ENCODE peak calls at places on chromosomes 3 and 15, in five cellular contexts. Q, G, L, C and Y are unnamed samples. For H3K4me1 and H3K9me3, the result is how much of the 10 kb centered on the place peaks cover.

GRCh38 chr3:8629151-8630021 is 15.2 kb downstream of the SSUH2 start:
- DNase-seq in Q (no peak), G (peak), L (peak), C (peak), Y (peak)

GRCh38 chr15:57559875-57560274 is 31.8 kb upstream of the MYZAP start:
- DNase-seq in Q (peak), G (no peak), L (peak), C (no peak), Y (peak)

GRCh38 chr3:19866751-19867347 is 67.2 kb downstream of the EFHB start:
- DNase-seq in Q (no peak), G (peak), L (no peak), C (no peak), Y (no peak)

GRCh38 chr3:165446555-165446954 is 250.4 kb upstream of the SLITRK3 start:
- DNase-seq in Q (no peak), G (no peak), L (no peak), C (no peak), Y (no peak)

GRCh38 chr15:85826756-85827515 is 32.2 kb upstream of the KLHL25 start:
- DNase-seq in Q (no peak), G (peak), L (no peak), C (no peak), Y (no peak)

GRCh38 chr3:159787191-159787590 is 201.4 kb upstream of the IL12A start:
- DNase-seq in Q (no peak), G (peak), L (no peak), C (no peak), Y (no peak)

GRCh38 chr15:40338921-40339620 is 1.7 kb downstream of the CCDC9B start:
- DNase-seq in Q (peak), G (peak), L (no peak), C (peak), Y (no peak)

GRCh38 chr3:136186850-136187249 is 9.3 kb downstream of the MSL2 start:
- DNase-seq in Q (no peak), G (peak), L (no peak), C (no peak), Y (no peak)

GRCh38 chr15:42691308-42691707 is 45.6 kb downstream of the CDAN1 start:
- DNase-seq in Q (no peak), G (no peak), L (no peak), C (no peak), Y (no peak)

GRCh38 chr15:66739287-66739686 is 37.3 kb downstream of the SMAD6 start:
- DNase-seq in Q (no peak), G (no peak), L (no peak), C (peak), Y (peak)

GRCh38 chr3:55885721-55886120 is 398.6 kb upstream of the WNT5A start:
- DNase-seq in Q (no peak), G (peak), L (no peak), C (no peak), Y (no peak)

GRCh38 chr15:53559364-53560253 is 199.9 kb downstream of the WDR72 start:
- DNase-seq in Q (no peak), G (no peak), L (no peak), C (no peak), Y (no peak)

GRCh38 chr3:52854013-52854412 is 19.2 kb upstream of the MUSTN1 start:
- DNase-seq in Q (no peak), G (no peak), L (no peak), C (no peak), Y (no peak)

GRCh38 chr3:177640319-177640997 is 443.2 kb upstream of the TBL1XR1 start:
- DNase-seq in Q (no peak), G (no peak), L (no peak), C (no peak), Y (no peak)

GRCh38 chr3:43286886-43287301 is 554 bp downstream of the SNRK start:
- DNase-seq in Q (no peak), G (peak), L (no peak), C (no peak), Y (no peak)

GRCh38 chr3:100500320-100500880 is 8.0 kb downstream of the TMEM45A start:
- DNase-seq in Q (no peak), G (no peak), L (no peak), C (no peak), Y (no peak)

GRCh38 chr3:24336101-24336500 is 158.5 kb downstream of the THRB start:
- DNase-seq in Q (no peak), G (no peak), L (no peak), C (no peak), Y (no peak)

GRCh38 chr3:135034881-135035440 is 239.9 kb downstream of the EPHB1 start:
- DNase-seq in Q (no peak), G (no peak), L (no peak), C (no peak), Y (no peak)

GRCh38 chr15:100201376-100202280 is 140.1 kb downstream of the ADAMTS17 start:
- DNase-seq in Q (no peak), G (peak), L (peak), C (no peak), Y (no peak)

GRCh38 chr3:2247831-2248230 is 149.2 kb downstream of the CNTN4 start:
- DNase-seq in Q (no peak), G (no peak), L (no peak), C (no peak), Y (no peak)

GRCh38 chr15:71784719-71785118 is 25.6 kb upstream of the NR2E3 start:
- DNase-seq in Q (no peak), G (no peak), L (no peak), C (no peak), Y (no peak)

GRCh38 chr15:60325905-60326304 is 71.9 kb downstream of the ANXA2 start:
- DNase-seq in Q (no peak), G (no peak), L (no peak), C (no peak), Y (no peak)

GRCh38 chr15:92528736-92529135 is 126.8 kb downstream of the FAM174B start:
- DNase-seq in Q (no peak), G (peak), L (no peak), C (no peak), Y (no peak)

GRCh38 chr3:138125548-138126221 is 6.5 kb downstream of the A4GNT start:
- DNase-seq in Q (no peak), G (peak), L (no peak), C (no peak), Y (no peak)

DNA sequence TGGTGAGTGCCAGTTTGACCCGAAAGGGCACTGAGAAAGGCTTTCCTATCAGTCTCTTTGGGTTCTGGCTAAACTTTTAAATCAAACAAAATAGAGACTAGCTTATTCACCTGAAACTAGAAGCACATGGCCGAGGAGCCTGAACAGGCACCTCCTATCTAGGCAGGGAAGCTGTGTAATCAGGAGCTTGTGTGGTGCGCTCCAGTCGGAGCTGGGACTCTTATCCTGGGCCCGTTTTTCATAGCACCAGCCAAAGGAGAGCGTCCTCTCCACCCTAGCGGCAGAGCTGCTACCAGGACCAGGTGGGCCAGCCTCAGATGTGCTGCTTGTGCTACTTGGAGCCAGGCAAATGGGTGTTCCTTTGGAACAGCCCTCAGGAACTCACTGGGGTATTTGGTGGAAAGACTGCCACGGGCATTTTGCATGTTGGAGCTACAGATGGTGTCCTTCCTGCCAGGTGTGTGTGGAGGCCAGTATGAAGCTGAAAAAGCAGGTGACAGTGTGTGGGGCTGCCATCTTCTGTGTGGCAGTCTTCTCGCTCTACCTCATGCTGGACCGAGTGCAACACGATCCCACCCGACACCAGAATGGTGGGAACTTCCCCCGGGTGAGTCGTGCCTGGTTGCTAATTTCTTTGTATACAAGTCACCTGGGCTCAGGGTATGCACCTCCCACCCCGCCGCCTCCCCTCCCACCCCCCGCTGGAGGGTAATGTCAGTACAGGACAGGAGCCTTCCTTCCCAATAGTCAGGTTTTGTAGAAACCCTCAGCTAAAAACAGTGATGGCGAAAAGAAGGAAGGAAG is 833 bp downstream of the MAN2A2 start:
- DNase-seq in Q (no peak), G (no peak), L (no peak), C (peak), Y (no peak)
- TF ChIP-seq CTCF in Q (no peak), G (no peak), L (no peak), C (peak), Y (no peak)

GRCh38 chr3:49388416-49388815 is 23.4 kb downstream of the RHOA start:
- DNase-seq in Q (no peak), G (peak), L (no peak), C (no peak), Y (no peak)

GRCh38 chr3:49383387-49383786 is 25.2 kb upstream of the GPX1 start:
- DNase-seq in Q (no peak), G (no peak), L (no peak), C (no peak), Y (no peak)

GRCh38 chr3:49387721-49388120 is 24.1 kb downstream of the RHOA start:
- DNase-seq in Q (no peak), G (no peak), L (no peak), C (no peak), Y (no peak)

GRCh38 chr3:49386056-49386756 is 25.6 kb downstream of the RHOA start:
- DNase-seq in Q (no peak), G (no peak), L (no peak), C (no peak), Y (no peak)

GRCh38 chr3:49385617-49386016 is 26.2 kb downstream of the RHOA start:
- DNase-seq in Q (no peak), G (no peak), L (no peak), C (no peak), Y (no peak)
- H3K4me1 ChIP-seq in Q (half or more), G (under half), L (under half), C (under half), Y (under half)

DNA sequence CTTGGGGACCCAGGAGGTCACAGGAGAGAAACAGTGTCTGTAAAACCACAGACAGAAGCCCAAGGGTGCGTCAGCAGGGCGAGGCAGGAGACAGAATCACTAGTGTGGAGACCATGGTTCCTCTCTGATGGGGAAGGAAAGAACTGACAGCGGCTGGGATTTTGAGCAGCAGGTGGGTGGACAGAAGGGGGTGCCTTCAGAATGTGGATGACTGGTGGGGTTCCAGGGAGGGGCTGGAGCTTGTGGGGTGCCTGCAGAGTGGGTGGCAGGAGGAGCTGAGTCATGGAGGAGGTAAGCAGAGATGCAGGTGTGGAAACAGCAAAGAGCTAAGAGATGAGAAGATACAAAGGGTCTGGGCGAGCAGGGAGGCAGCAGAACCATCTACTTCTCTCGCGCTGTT is 124.2 kb downstream of the GABRB3 start:
- DNase-seq in Q (no peak), G (no peak), L (no peak), C (no peak), Y (no peak)
- H3K9me3 ChIP-seq in Q (under half), G (under half), L (under half), C (under half), Y (under half)

GRCh38 chr15:63461230-63461629 is 43.2 kb upstream of the USP3 start:
- DNase-seq in Q (no peak), G (no peak), L (no peak), C (no peak), Y (no peak)
- TF ChIP-seq CTCF in Q (no peak), G (no peak), L (no peak), C (no peak), Y (no peak)

GRCh38 chr15:32855942-32856341 is 138.1 kb downstream of the GREM1 start:
- DNase-seq in Q (no peak), G (peak), L (no peak), C (no peak), Y (no peak)
- H3K4me1 ChIP-seq in Q (under half), G (under half), L (under half), C (under half), Y (under half)

GRCh38 chr3:183213941-183214612 is 39.0 kb upstream of the B3GNT5 start:
- DNase-seq in Q (no peak), G (no peak), L (no peak), C (no peak), Y (no peak)
- H3K9me3 ChIP-seq in Q (under half), G (under half), L (under half), C (under half), Y (under half)

GRCh38 chr15:77821188-77821958 is 188.7 kb upstream of the LINGO1 start:
- DNase-seq in Q (peak), G (peak), L (no peak), C (no peak), Y (no peak)
- TF ChIP-seq CTCF in Q (peak), G (peak), L (peak), C (peak), Y (peak)